ENCODE peak calls at places on chromosomes 16 and 17, in five cellular contexts. N is thyroid gland, H is suprapubic skin, O is gastrocnemius medialis, D is sigmoid colon. K is an unnamed sample.
A peak's percentile ranks its signal among the peaks of the same experiment; 100 is the strongest.

GRCh38 chr17:1518410-1518809 is 2.0 kb upstream of the INPP5K start:
- DNase-seq in O (no peak), H (no peak), D (no peak), N (no peak), K (no peak)

GRCh38 chr16:70582280-70582978 is 58.8 kb downstream of the SF3B3 start:
- DNase-seq in H (no peak), O (no peak), N (no peak), D (no peak), K (no peak)

GRCh38 chr16:16004314-16004749 is 54.9 kb downstream of the ABCC1 start:
- DNase-seq in H (no peak), N (no peak), D (no peak), O (no peak), K (no peak)

GRCh38 chr17:39199986-39200879 is at the start of gene RPL19:
- DNase-seq in N (peak; percentile 91), O (peak; percentile 92), H (peak; percentile 96), D (peak; percentile 97), K (peak; percentile 88)

GRCh38 chr17:13351046-13351445 is 250.7 kb downstream of the HS3ST3A1 start:
- DNase-seq in D (no peak), N (no peak), H (no peak), O (no peak), K (no peak)

GRCh38 chr17:19718613-19719364 is 2.4 kb upstream of the SLC47A2 start:
- DNase-seq in N (no peak), H (no peak), D (no peak), O (no peak), K (no peak)

GRCh38 chr17:1714980-1715802 is 5.0 kb upstream of the TLCD2 start:
- DNase-seq in H (peak; percentile 95), N (peak; percentile 82), D (peak; percentile 97), O (peak; percentile 99), K (peak; percentile 97)

GRCh38 chr16:68128577-68129305 is 43.6 kb downstream of the NFATC3 start:
- DNase-seq in D (no peak), N (peak; percentile 75), O (peak; percentile 23), H (no peak), K (no peak)

GRCh38 chr16:25171390-25171789 is 45.4 kb upstream of the AQP8 start:
- DNase-seq in H (no peak), D (no peak), N (no peak), O (no peak), K (no peak)

GRCh38 chr16:1117169-1117900 is 21.3 kb upstream of the C1QTNF8 start:
- DNase-seq in D (no peak), N (no peak), H (no peak), O (no peak), K (no peak)

DNA sequence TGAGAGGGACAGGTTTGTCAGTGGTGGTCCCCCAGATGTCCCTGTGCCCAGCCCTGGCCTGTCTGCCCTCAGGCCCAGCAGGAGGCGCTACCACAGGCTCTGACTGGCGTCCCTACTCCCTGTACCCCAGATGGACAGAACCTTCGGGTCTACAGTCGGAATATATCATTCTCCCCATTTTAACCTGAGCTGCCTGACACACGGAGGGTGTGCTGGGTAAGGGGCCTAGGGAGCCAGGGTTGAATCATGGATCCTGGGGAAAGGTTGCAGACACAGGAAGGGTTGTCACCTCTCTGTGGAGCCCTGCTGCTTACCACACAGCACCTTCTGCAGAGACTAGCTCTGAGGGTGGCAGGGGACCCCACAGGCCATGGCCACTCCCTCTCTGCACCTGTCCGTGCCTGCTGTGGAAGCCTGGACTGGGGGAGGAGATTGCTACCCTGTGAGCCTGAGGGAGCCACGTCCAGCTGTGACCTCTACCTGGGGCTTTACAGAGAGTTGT is 162.2 kb upstream of the ZNF267 start:
- DNase-seq in H (no peak), O (no peak), N (no peak), D (no peak), K (no peak)
- TF ChIP-seq CTCF in H (no peak), O (no peak), N (no peak), D (no peak), K (no peak)

GRCh38 chr16:3123986-3124886 is 10.6 kb upstream of the ZNF213 start:
- DNase-seq in O (peak; percentile 91), H (peak; percentile 99), D (peak; percentile 98), N (peak; percentile 98), K (peak; percentile 98)
- TF ChIP-seq POLR2A in O (peak; percentile 6), H (no peak), D (no peak), N (no peak), K (peak; percentile 48)

GRCh38 chr16:4934591-4934990 is 2.4 kb downstream of the PPL start:
- DNase-seq in H (no peak), N (no peak), O (no peak), D (no peak), K (no peak)

GRCh38 chr16:4936991-4937781 is at the start of gene PPL:
- DNase-seq in H (peak; percentile 88), N (peak; percentile 98), O (peak; percentile 67), D (peak; percentile 89), K (peak; percentile 84)

GRCh38 chr16:4937782-4938682 is 1.1 kb upstream of the PPL start:
- DNase-seq in O (peak; percentile 70), H (no peak), D (no peak), N (peak; percentile 77), K (peak; percentile 66)

GRCh38 chr16:4935231-4935855 is 1.6 kb downstream of the PPL start:
- DNase-seq in N (peak; percentile 94), O (peak; percentile 97), D (peak; percentile 96), H (peak; percentile 97), K (peak; percentile 89)

DNA sequence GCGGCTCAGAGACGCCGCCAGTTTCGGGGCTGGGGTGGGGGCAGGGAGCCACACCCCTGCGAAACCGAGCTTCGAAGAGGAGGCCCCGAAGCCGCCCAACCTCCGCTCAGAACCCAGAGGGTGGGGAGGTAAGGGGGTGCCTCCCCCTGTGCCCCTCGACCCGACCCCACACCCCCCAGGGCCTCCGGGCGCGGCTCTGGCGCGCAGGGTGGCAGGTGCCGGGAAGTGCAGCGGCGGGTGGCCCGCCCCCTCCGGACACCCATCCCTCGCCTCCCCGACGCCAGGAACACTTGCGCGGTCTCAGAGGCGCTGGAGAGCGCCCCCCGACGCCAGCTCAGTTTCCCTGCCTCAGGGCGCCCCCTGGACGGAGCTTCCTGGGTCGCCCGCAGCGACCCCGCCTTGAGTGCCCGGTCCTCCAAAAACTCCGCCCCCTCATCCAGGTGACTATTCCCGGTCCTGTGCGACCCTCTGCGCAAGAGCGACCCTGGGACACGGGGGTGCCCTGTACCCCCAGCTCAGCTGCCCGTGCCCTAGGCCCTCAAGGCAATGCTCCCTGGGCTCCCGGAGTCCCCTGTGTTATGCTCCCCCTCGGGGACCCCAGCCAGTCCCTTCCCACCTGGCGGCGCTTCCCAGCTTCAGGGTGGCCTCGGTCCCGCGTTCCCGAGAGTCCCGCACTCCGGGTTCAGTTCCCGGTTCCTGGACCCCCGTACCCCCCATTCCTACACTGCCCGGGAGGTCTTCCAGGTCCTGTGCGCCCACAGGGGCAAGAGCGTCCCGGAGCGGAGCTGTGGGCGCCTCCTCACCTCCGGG is 562 bp downstream of the PPL start:
- DNase-seq in O (peak; percentile 34), D (peak; percentile 78), N (peak; percentile 81), H (no peak), K (no peak)
- TF ChIP-seq CTCF in O (no peak), D (no peak), N (no peak), H (peak; percentile 35), K (peak; percentile 25)

GRCh38 chr17:17127156-17127555 is 79.0 kb downstream of the PLD6 start:
- DNase-seq in O (no peak), H (no peak), N (no peak), D (no peak), K (no peak)
- TF ChIP-seq POLR2A in O (no peak), H (no peak), N (no peak), D (no peak), K (no peak)

GRCh38 chr17:68512247-68512966 is at the start of gene PRKAR1A:
- DNase-seq in N (peak; percentile 95), D (peak; percentile 98), O (peak; percentile 92), H (peak; percentile 97), K (peak; percentile 95)
- TF ChIP-seq CTCF in N (no peak), D (no peak), O (no peak), H (no peak), K (peak; percentile 30)

GRCh38 chr17:28406478-28406824 is 439 bp upstream of the SLC46A1 start:
- DNase-seq in D (no peak), N (no peak), O (no peak), H (no peak), K (peak; percentile 42)

GRCh38 chr17:28404812-28405570 is 1.0 kb downstream of the SLC46A1 start:
- DNase-seq in O (no peak), H (no peak), D (no peak), N (no peak), K (peak; percentile 64)

GRCh38 chr17:28404461-28404811 is 1.6 kb downstream of the SLC46A1 start:
- DNase-seq in O (no peak), N (no peak), H (no peak), D (no peak), K (no peak)

GRCh38 chr17:28407130-28407973 is 1.3 kb upstream of the SLC46A1 start:
- DNase-seq in N (no peak), O (no peak), D (no peak), H (no peak), K (no peak)

GRCh38 chr17:28405632-28406477 is at the start of gene SLC46A1:
- DNase-seq in H (no peak), N (peak; percentile 73), D (peak; percentile 81), O (no peak), K (peak; percentile 45)
- TF ChIP-seq POLR2A in H (no peak), N (no peak), D (no peak), O (no peak), K (peak; percentile 45)

DNA sequence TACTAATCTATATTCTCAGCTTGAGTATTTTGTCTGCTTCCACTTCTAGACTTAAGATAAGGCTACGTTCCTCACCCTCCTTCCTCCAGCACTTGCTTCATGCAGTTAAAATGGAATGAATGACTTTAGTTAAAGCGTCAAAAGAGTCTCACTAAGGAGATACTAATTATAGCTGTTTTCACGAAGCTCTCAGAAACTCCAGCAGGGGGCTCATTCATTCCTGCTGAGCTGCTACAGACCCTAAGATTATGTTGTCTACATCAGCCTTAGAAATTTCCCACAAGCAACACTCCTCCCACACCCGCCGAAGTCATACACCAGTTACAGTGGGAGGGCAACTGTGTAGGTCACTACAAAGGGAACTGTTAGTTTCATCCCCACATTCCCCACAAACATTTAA is 57.0 kb upstream of the KIFC3 start:
- DNase-seq in H (no peak), N (no peak), O (no peak), D (no peak), K (no peak)
- TF ChIP-seq CTCF in H (no peak), N (no peak), O (no peak), D (no peak), K (no peak)

DNA sequence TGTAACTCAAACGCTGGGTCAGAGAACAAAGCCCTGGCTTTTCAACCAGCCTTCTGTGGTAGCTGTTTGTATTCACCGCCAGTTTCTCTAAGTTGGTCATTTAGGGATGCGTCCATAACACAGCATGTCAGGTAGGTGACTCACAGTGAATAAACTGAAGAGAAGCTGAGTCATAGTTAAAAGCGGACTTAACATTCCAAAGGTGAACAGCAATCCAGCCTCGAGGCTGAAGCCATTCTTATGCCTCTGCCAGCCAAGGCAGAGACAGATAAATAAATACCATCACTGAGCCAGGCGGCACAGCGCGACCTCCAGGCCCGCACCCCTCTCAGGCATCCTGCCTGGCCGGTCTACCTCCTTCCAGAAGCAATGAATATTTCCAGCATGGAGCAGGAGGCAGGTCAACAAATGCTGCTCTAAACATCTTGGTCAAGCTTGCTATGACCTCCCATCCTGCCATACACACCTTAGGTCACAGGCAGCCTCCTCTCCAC is 12.4 kb upstream of the CACNG4 start:
- DNase-seq in D (no peak), H (no peak), O (peak; percentile 66), N (peak; percentile 77), K (no peak)
- TF ChIP-seq POLR2A in D (no peak), H (no peak), O (no peak), N (no peak), K (no peak)

K was measured in adrenal gland.